ENCODE peak calls at places on chromosomes 11 and 22, in seven cellular contexts. T is foreskin keratinocyte; O is effector memory CD4-positive, alpha-beta T cell; N is astrocyte; E is brain microvascular endothelial cell; W is neuronal stem cell; B is body of pancreas. R is an unnamed sample.

GRCh38 chr22:30902496-30903357 is 65.8 kb downstream of the MORC2 start:
- DNase-seq in E (no peak), N (no peak), B (no peak), W (no peak), T (no peak), O (no peak), R (no peak)

GRCh38 chr22:23187871-23188700 is 7.8 kb downstream of the BCR start:
- DNase-seq in W (no peak), N (peak), E (no peak), T (no peak), B (no peak), O (no peak), R (no peak)

GRCh38 chr22:44351685-44352377 is 39.1 kb upstream of the SHISAL1 start:
- DNase-seq in N (peak), T (peak), E (peak), B (no peak), O (no peak), W (no peak), R (peak)

GRCh38 chr11:125390949-125391348 is 105.1 kb downstream of the FEZ1 start:
- DNase-seq in N (peak), T (no peak), E (no peak), O (no peak), W (no peak), B (no peak), R (no peak)

GRCh38 chr11:105673089-105673488 is 63.2 kb downstream of the GRIA4 start:
- DNase-seq in W (peak), B (peak), T (peak), O (no peak), N (peak), E (peak), R (no peak)

GRCh38 chr11:7577883-7578242 is 64.1 kb downstream of the PPFIBP2 start:
- DNase-seq in W (no peak), T (peak), B (no peak), N (no peak), O (no peak), E (peak), R (no peak)

GRCh38 chr11:107991868-107992414 is 16.8 kb upstream of the CUL5 start:
- DNase-seq in W (no peak), O (no peak), N (no peak), B (no peak), T (no peak), E (no peak), R (no peak)

GRCh38 chr11:133835258-133836075 is 9.8 kb downstream of the SPATA19 start:
- DNase-seq in E (peak), B (peak), W (peak), O (peak), T (peak), N (peak), R (no peak)

GRCh38 chr22:23072035-23072910 is 2.0 kb downstream of the GNAZ start:
- DNase-seq in W (no peak), T (no peak), E (no peak), N (peak), B (no peak), O (no peak), R (no peak)

GRCh38 chr11:134049303-134049702 is 19.6 kb upstream of the JAM3 start:
- DNase-seq in B (no peak), W (no peak), T (no peak), E (no peak), N (no peak), O (no peak), R (no peak)

GRCh38 chr22:29093501-29093921 is 20.7 kb downstream of the KREMEN1 start:
- DNase-seq in B (no peak), W (no peak), O (no peak), E (no peak), N (peak), T (no peak), R (no peak)

GRCh38 chr11:65493367-65494176 is 5.3 kb upstream of the MALAT1 start:
- DNase-seq in W (no peak), N (peak), E (peak), O (no peak), B (peak), T (peak), R (peak)

GRCh38 chr11:69823641-69824285 is 4.5 kb upstream of the FGF3 start:
- DNase-seq in T (no peak), W (no peak), B (no peak), N (no peak), O (no peak), E (no peak), R (no peak)

GRCh38 chr11:35622070-35622469 is 3.8 kb downstream of the FJX1 start:
- DNase-seq in T (peak), O (no peak), E (peak), N (peak), B (no peak), W (no peak), R (peak)

GRCh38 chr11:86673872-86674750 is 1.7 kb upstream of the ME3 start:
- DNase-seq in W (no peak), B (no peak), N (no peak), T (no peak), E (no peak), O (no peak), R (no peak)

GRCh38 chr11:3152471-3153110 is 12.5 kb downstream of the OSBPL5 start:
- DNase-seq in N (peak), O (no peak), W (no peak), T (no peak), B (no peak), E (peak), R (no peak)

GRCh38 chr11:131748146-131749050 is 378.0 kb downstream of the NTM start:
- DNase-seq in N (peak), W (peak), O (no peak), E (peak), T (peak), B (peak), R (no peak)

GRCh38 chr22:46653596-46653995 is 33.4 kb downstream of the GRAMD4 start:
- DNase-seq in W (no peak), O (no peak), B (no peak), N (no peak), E (no peak), T (no peak), R (no peak)

GRCh38 chr11:12723410-12724297 is 49.4 kb downstream of the TEAD1 start:
- DNase-seq in N (peak), T (peak), O (no peak), B (no peak), W (no peak), E (peak), R (peak)

GRCh38 chr22:44405661-44406060 is 92.4 kb downstream of the RTL6 start:
- DNase-seq in T (no peak), O (no peak), N (no peak), W (no peak), B (no peak), E (no peak), R (no peak)

GRCh38 chr11:92346220-92346619 is 121.6 kb downstream of the FAT3 start:
- DNase-seq in O (no peak), N (no peak), E (no peak), B (no peak), T (no peak), W (no peak), R (no peak)

GRCh38 chr11:107856981-107857517 is 1.5 kb downstream of the SLC35F2 start:
- DNase-seq in E (no peak), W (no peak), B (no peak), T (no peak), N (no peak), O (no peak), R (no peak)

GRCh38 chr11:35822815-35823495 is 120.9 kb upstream of the LDLRAD3 start:
- DNase-seq in N (no peak), O (no peak), W (no peak), T (peak), B (no peak), E (no peak), R (no peak)

GRCh38 chr11:107478922-107479321 is 21.3 kb upstream of the CWF19L2 start:
- DNase-seq in N (no peak), W (no peak), O (no peak), T (no peak), E (no peak), B (no peak), R (no peak)

GRCh38 chr11:69310934-69311766 is 17.2 kb downstream of the MYEOV start:
- DNase-seq in O (no peak), W (no peak), N (no peak), E (no peak), T (no peak), B (no peak), R (no peak)

GRCh38 chr11:65111537-65112225 is at the start of gene TM7SF2:
- DNase-seq in T (peak), N (peak), O (peak), E (peak), W (peak), B (peak), R (peak)

GRCh38 chr11:64656797-64657196 is 65.8 kb downstream of the SLC22A12 start:
- DNase-seq in O (no peak), E (no peak), W (no peak), T (no peak), B (no peak), N (no peak), R (no peak)

GRCh38 chr22:42993651-42994275 is 21.2 kb downstream of the PACSIN2 start:
- DNase-seq in T (no peak), N (peak), B (no peak), W (no peak), O (no peak), E (no peak), R (no peak)

GRCh38 chr11:122020902-122021301 is 95.1 kb downstream of the BLID start:
- DNase-seq in N (no peak), T (no peak), O (no peak), B (no peak), W (no peak), E (peak), R (no peak)

GRCh38 chr22:49566141-49566541 is 261.5 kb downstream of the BRD1 start:
- DNase-seq in B (no peak), O (no peak), E (no peak), T (no peak), N (no peak), W (no peak), R (no peak)

GRCh38 chr22:46067159-46068111 is 82.9 kb upstream of the PPARA start:
- DNase-seq in T (no peak), O (no peak), E (no peak), B (peak), N (no peak), W (no peak), R (no peak)

GRCh38 chr11:96465537-96465936 is 75.7 kb downstream of the JRKL start:
- DNase-seq in O (no peak), E (no peak), W (no peak), B (no peak), N (no peak), T (no peak), R (no peak)

GRCh38 chr11:121645596-121645995 is 192.8 kb upstream of the SORL1-AS1 start:
- DNase-seq in O (no peak), W (no peak), N (peak), E (no peak), B (no peak), T (no peak), R (no peak)

GRCh38 chr11:95512177-95512576 is 277.4 kb downstream of the FAM76B start:
- DNase-seq in W (no peak), N (peak), O (no peak), E (peak), T (peak), B (no peak), R (peak)

GRCh38 chr11:99117603-99118002 is 96.9 kb downstream of the CNTN5 start:
- DNase-seq in N (no peak), W (no peak), E (no peak), O (no peak), B (no peak), T (no peak), R (no peak)

GRCh38 chr11:12216542-12217422 is 106.4 kb downstream of the MICAL2 start:
- DNase-seq in W (no peak), B (peak), E (peak), T (no peak), N (peak), O (no peak), R (no peak)

GRCh38 chr11:111365722-111366559 is 13.1 kb downstream of the POU2AF1 start:
- DNase-seq in E (no peak), O (no peak), W (no peak), B (no peak), T (no peak), N (no peak), R (no peak)
- H3K27ac ChIP-seq in E (no peak), O (no peak), W (no peak), B (peak), T (no peak), N (no peak), R (no peak)

DNA sequence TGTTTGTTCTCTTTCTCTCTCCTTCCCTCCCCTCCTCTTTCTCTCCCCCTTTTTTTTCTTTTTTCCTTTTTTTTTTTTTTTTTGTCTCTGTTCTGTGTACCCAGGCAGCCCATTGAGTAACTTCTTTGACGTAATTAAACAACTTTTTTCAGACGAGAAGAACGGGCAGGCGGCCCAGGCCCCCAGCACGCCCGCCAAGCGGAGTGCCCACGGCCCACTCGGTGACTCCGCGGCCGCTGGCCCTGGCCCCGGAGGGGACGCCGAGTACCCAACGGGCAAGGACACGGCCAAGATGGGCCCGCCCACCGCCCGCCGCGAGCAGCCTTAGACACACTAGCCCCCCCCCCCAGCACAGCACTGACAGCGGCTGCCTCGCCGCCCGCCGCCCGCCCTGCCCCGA is 26.2 kb downstream of the MOB2 start:
- DNase-seq in T (no peak), W (no peak), O (no peak), E (no peak), B (no peak), N (no peak), R (no peak)
- H3K27ac ChIP-seq in T (no peak), W (no peak), O (no peak), E (no peak), B (no peak), N (no peak), R (no peak)

DNA sequence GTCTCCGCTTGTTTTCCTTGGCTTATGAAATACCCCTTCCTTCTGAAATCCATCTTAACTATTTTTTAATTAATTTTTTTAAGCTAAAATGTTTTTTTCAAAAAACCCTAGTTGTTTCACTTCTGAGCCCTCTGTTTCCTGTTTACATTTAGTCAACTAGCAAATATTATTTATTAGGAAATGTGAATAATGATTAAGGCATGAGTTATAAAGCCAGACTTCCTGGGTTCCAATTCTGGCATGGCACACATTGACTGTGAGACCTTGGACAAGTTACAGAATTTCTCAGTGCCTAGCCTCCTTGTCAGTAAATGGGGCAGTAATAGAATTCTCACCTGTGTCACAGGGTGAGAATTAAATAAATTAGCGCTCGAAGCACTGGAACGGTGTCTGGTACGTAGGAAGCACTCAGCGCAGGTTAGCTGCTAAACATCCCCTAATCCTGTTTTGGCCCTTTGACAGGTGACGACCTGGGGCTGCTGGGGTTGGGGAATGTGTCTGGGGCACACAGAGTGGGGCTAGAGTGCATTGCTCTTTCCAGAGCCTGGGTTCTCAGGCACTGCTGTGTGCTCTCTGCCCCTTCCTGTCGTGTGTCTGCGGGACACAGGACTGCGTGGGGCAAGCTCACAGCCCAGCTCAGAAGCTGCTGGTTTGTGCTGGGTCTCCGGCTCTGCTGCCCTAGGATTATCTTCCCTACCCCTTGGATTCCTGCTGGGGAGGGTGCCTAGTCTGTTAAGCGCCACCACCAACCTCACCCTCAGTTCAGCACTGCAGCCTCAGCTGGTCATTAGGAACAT is 13.1 kb downstream of the PANX1 start:
- DNase-seq in T (no peak), E (no peak), W (no peak), B (no peak), O (no peak), N (no peak), R (no peak)
- H3K27ac ChIP-seq in T (peak), E (no peak), W (no peak), B (no peak), O (no peak), N (no peak), R (peak)

DNA sequence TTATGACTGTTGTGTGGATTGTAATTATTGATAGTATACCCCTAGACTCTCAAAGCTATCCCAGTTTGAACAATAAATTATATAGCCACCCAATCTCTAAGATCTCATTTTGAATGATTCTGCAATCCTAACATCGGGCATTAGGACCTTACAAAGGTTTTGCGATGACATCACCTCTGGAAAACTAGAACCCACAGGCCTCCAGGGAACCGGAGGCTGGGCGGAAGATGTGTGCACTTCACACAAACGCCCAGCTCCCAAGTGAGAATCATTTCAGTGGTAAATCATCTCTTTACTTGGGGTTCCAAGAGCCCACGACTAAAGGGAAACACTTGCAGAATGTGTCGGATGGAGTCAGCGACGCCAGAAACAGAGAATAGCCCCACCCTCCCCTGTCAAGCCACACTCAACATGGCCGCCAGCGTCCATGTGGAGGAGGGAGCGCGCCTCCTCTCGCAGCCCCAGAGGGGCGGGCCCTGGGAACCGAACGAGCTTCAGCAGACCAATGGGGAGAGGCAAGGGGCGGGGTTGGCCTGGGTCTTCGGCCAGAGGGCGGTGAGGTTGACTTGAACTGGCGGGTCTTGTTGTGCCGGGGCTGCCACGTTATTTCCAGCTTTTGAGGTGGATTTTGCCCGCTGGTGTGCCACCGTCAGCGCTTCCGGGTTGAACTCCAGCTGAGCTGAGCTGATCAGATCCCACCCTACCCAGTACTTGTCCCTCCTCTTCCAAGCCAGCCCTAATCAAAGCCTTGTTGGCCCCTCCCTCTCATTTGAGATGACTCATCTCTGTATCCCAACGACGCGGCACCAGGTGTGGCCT is 8.4 kb upstream of the MRPL48 start:
- DNase-seq in W (peak), O (peak), N (peak), B (peak), E (peak), T (peak), R (peak)
- H3K27ac ChIP-seq in W (peak), O (peak), N (peak), B (peak), E (peak), T (peak), R (peak)

GRCh38 chr11:62267576-62267975 is 2.4 kb upstream of the SCGB2A2 start:
- DNase-seq in N (no peak), W (no peak), T (peak), E (no peak), B (no peak), O (no peak), R (no peak)
- H3K27ac ChIP-seq in N (no peak), W (no peak), T (no peak), E (no peak), B (no peak), O (no peak), R (no peak)

GRCh38 chr11:6480299-6480914 is 724 bp downstream of the ARFIP2 start:
- DNase-seq in N (no peak), T (no peak), B (peak), E (no peak), W (no peak), O (no peak), R (no peak)

GRCh38 chr11:6483015-6483414 is 1.7 kb downstream of the TIMM10B start:
- DNase-seq in E (no peak), B (no peak), O (no peak), T (no peak), W (no peak), N (no peak), R (no peak)

GRCh38 chr11:6481924-6482275 is 599 bp downstream of the TIMM10B start:
- DNase-seq in W (no peak), O (no peak), B (peak), T (no peak), E (no peak), N (no peak), R (no peak)

GRCh38 chr11:6481012-6481923 is at the start of the genes ARFIP2 and TIMM10B:
- DNase-seq in E (peak), B (peak), T (peak), O (peak), N (peak), W (peak), R (peak)

GRCh38 chr11:6482431-6482830 is 1.1 kb downstream of the TIMM10B start:
- DNase-seq in B (no peak), O (no peak), W (no peak), N (no peak), E (no peak), T (no peak), R (no peak)
- H3K27ac ChIP-seq in B (peak), O (peak), W (no peak), N (peak), E (peak), T (peak), R (peak)

GRCh38 chr11:128705124-128705920 is 11.4 kb downstream of the FLI1 start:
- DNase-seq in E (no peak), N (no peak), W (no peak), T (no peak), O (no peak), B (no peak), R (no peak)
- H3K27ac ChIP-seq in E (no peak), N (no peak), W (no peak), T (no peak), O (no peak), B (no peak), R (no peak)

GRCh38 chr11:75482931-75483469 is 42.7 kb downstream of the GDPD5 start:
- DNase-seq in T (no peak), O (no peak), B (peak), N (no peak), E (no peak), W (no peak), R (no peak)

GRCh38 chr11:75481602-75482309 is 44.0 kb downstream of the GDPD5 start:
- DNase-seq in W (no peak), O (no peak), B (no peak), T (no peak), E (no peak), N (no peak), R (no peak)

GRCh38 chr11:75480890-75481190 is 44.9 kb downstream of the GDPD5 start:
- DNase-seq in B (no peak), T (no peak), W (no peak), E (no peak), O (no peak), N (no peak), R (no peak)

GRCh38 chr11:75480185-75480889 is 45.4 kb downstream of the GDPD5 start:
- DNase-seq in B (no peak), T (no peak), N (no peak), W (no peak), O (no peak), E (no peak), R (no peak)

GRCh38 chr11:75482310-75482606 is 43.5 kb downstream of the GDPD5 start:
- DNase-seq in E (no peak), O (no peak), W (no peak), T (no peak), N (no peak), B (peak), R (no peak)
- H3K27ac ChIP-seq in E (no peak), O (no peak), W (no peak), T (no peak), N (no peak), B (no peak), R (no peak)

R was measured in epithelial cell of prostate.